ENCODE peak calls at places on chromosomes 7 and 10, in five cellular contexts. B is stomach, A is AG04450, C is left ventricle myocardium inferior, M is OCI-LY7. X is an unnamed sample.

GRCh38 chr10:51789903-51790302 is 90.5 kb upstream of the CSTF2T start:
- DNase-seq in M (no peak), B (no peak), A (no peak), C (no peak), X (no peak)

GRCh38 chr7:22875475-22875874 is 52.8 kb upstream of the TOMM7 start:
- DNase-seq in B (no peak), M (no peak), C (no peak), A (no peak), X (no peak)

GRCh38 chr7:27066148-27066547 is 29.7 kb downstream of the HOXA1 start:
- DNase-seq in A (no peak), M (no peak), B (no peak), C (no peak), X (no peak)

GRCh38 chr7:128343554-128344430 is at the start of gene RBM28:
- DNase-seq in C (peak), M (peak), A (peak), B (peak), X (peak)

GRCh38 chr10:59817806-59818205 is 64.6 kb upstream of the MRLN start:
- DNase-seq in C (no peak), B (no peak), M (no peak), A (no peak), X (no peak)

GRCh38 chr10:110496553-110497437 is 912 bp upstream of the DUSP5 start:
- DNase-seq in C (no peak), A (no peak), B (no peak), M (no peak), X (no peak)

GRCh38 chr7:29993169-29993568 is 3.6 kb upstream of the SCRN1 start:
- DNase-seq in A (no peak), B (no peak), M (no peak), C (no peak), X (no peak)

GRCh38 chr10:46091080-46091833 is 45.2 kb upstream of the MSMB start:
- DNase-seq in A (no peak), B (no peak), M (peak), C (no peak), X (peak)

GRCh38 chr10:35316346-35316967 is 19.9 kb upstream of the CCNY start:
- DNase-seq in A (no peak), C (no peak), B (no peak), M (no peak), X (no peak)

GRCh38 chr7:134966691-134967090 is 19.6 kb upstream of the AGBL3 start:
- DNase-seq in A (no peak), M (no peak), C (no peak), B (no peak), X (no peak)

GRCh38 chr10:30812018-30812851 is 182.7 kb upstream of the LYZL2 start:
- DNase-seq in B (no peak), M (no peak), C (peak), A (peak), X (peak)

GRCh38 chr10:110323503-110323902 is 18.8 kb upstream of the SMNDC1 start:
- DNase-seq in M (no peak), C (no peak), B (no peak), A (peak), X (no peak)

GRCh38 chr10:123331438-123331837 is 177.2 kb downstream of the BUB3 start:
- DNase-seq in M (no peak), C (no peak), B (no peak), A (no peak), X (no peak)

GRCh38 chr7:129162732-129163131 is 18.2 kb downstream of the TSPAN33 start:
- DNase-seq in M (no peak), B (no peak), A (no peak), C (no peak), X (no peak)

GRCh38 chr10:48623607-48624132 is 18.8 kb upstream of the ARHGAP22 start:
- DNase-seq in B (no peak), M (no peak), A (no peak), C (no peak), X (no peak)

GRCh38 chr7:36455646-36456045 is 66.0 kb downstream of the ANLN start:
- DNase-seq in A (no peak), C (no peak), M (no peak), B (no peak), X (no peak)

GRCh38 chr7:107907790-107908189 is 16.8 kb downstream of the DLD start:
- DNase-seq in B (no peak), M (no peak), A (no peak), C (no peak), X (no peak)

GRCh38 chr10:30219977-30220751 is 128.9 kb downstream of the MTPAP start:
- DNase-seq in C (no peak), M (peak), A (no peak), B (no peak), X (no peak)

GRCh38 chr10:70430489-70431445 is 10.7 kb downstream of the NODAL start:
- DNase-seq in A (peak), C (peak), M (no peak), B (peak), X (no peak)

GRCh38 chr10:58641095-58641531 is 128.4 kb downstream of the BICC1 start:
- DNase-seq in A (peak), C (no peak), M (no peak), B (no peak), X (no peak)

GRCh38 chr7:19773361-19773760 is at the start of gene TMEM196:
- DNase-seq in A (no peak), C (no peak), B (no peak), M (no peak), X (peak)

GRCh38 chr7:155610633-155611193 is 33.7 kb upstream of the RBM33 start:
- DNase-seq in C (no peak), B (no peak), M (no peak), A (no peak), X (no peak)

GRCh38 chr10:132248455-132249231 is 59.1 kb downstream of the STK32C start:
- DNase-seq in M (peak), C (no peak), B (peak), A (no peak), X (peak)

GRCh38 chr7:2138146-2138765 is 94.5 kb downstream of the MAD1L1 start:
- DNase-seq in C (no peak), B (no peak), A (no peak), M (no peak), X (peak)

GRCh38 chr7:100801833-100802568 is 25.3 kb downstream of the EPHB4 start:
- DNase-seq in M (no peak), A (peak), C (peak), B (peak), X (no peak)

GRCh38 chr10:96322275-96322674 is 18.0 kb downstream of the DNTT start:
- DNase-seq in C (no peak), A (no peak), B (no peak), M (no peak), X (no peak)

GRCh38 chr10:32948451-32948850 is 9.6 kb downstream of the ITGB1 start:
- DNase-seq in A (no peak), M (no peak), C (no peak), B (no peak), X (peak)

GRCh38 chr7:3561908-3562307 is 260.9 kb downstream of the SDK1 start:
- DNase-seq in C (no peak), B (peak), M (no peak), A (no peak), X (no peak)

GRCh38 chr10:100877451-100877850 is 35.3 kb upstream of the SLF2 start:
- DNase-seq in B (no peak), C (no peak), M (no peak), A (no peak), X (no peak)

GRCh38 chr10:78155722-78156121 is 122.1 kb downstream of the RPS24 start:
- DNase-seq in B (no peak), A (no peak), C (no peak), M (no peak), X (no peak)
- TF ChIP-seq CTCF in B (no peak), A (no peak), C (no peak), M (no peak), X (no peak)

DNA sequence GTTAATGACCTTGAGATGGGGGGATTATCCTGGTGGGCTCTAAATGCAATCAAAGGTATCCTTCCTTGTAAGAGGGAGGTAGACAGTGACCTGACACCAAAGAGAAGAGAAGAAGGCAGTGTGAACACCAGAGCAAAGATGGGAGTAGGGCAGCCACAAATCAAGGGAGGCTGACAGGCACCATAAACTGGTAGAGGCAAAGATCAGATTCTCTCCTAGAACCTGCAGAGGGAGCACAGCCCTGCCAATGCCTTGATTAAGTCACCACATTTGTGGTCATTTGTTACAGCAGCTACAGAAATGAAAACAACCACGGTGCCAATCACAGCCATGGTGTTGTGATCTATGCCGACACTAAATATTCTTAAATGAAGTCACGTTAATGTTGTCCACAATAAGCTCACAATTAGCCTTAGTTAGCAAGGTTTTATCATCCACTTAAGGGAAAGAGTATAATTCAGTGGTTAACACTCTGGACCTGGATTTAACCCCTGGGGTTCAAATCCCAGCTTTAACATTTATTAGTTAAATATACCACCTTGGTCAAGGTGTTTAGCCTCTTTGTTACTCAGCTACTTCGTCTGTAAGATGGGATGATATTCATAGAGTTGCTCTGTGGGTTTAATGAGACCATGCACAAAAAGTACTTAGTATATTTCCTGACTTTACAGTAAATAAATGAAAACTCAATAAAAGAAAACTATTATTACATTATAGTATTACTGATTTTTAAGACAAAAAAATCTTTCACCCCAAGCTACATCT is 70.8 kb downstream of the SGMS1 start:
- DNase-seq in C (no peak), B (peak), M (peak), A (no peak), X (peak)
- TF ChIP-seq CTCF in C (peak), B (no peak), M (peak), A (peak), X (peak)

DNA sequence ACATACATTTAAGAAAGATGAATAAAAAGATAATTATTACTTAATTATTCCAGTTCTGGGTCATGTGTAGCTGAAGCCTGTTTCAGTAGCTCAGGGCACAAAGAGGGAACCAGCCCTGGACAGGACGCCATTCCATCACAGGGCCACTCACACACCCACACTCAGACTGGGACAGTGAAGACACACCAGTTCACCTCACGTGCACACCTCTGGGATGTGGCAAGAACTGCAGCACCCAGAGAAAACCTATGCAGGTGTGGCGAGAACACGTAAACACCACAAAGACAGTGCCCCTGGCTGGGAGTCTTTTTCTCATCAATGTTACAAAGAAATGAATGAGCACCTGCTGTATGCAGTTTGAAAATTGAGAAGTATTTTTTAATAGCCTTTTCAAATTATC is 1.6 kb upstream of the IDI1 start:
- DNase-seq in C (no peak), A (no peak), M (peak), B (no peak), X (peak)
- TF ChIP-seq CTCF in C (no peak), A (no peak), M (peak), B (no peak), X (no peak)

DNA sequence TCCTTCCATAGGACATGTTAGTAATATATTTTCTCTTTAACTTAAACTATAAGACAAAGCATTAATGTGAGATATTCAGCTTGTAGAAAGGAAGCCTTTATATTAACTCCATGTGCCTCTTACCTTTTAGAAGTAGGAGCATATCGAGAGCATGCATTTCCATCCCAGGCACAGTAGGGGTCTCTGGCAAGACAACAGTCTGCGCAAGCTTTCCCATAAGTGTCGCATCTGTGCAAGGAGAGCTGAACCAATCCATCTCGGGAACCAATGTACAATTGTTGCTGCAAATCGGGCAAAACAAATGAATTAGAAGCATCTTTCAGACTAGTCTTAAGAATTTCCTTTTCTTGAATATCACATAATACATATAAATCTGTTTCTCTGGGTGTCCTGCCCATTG is 171.9 kb downstream of the SEMA3D start:
- DNase-seq in A (no peak), B (no peak), C (no peak), M (no peak), X (no peak)
- TF ChIP-seq CTCF in A (peak), B (no peak), C (no peak), M (no peak), X (no peak)

DNA sequence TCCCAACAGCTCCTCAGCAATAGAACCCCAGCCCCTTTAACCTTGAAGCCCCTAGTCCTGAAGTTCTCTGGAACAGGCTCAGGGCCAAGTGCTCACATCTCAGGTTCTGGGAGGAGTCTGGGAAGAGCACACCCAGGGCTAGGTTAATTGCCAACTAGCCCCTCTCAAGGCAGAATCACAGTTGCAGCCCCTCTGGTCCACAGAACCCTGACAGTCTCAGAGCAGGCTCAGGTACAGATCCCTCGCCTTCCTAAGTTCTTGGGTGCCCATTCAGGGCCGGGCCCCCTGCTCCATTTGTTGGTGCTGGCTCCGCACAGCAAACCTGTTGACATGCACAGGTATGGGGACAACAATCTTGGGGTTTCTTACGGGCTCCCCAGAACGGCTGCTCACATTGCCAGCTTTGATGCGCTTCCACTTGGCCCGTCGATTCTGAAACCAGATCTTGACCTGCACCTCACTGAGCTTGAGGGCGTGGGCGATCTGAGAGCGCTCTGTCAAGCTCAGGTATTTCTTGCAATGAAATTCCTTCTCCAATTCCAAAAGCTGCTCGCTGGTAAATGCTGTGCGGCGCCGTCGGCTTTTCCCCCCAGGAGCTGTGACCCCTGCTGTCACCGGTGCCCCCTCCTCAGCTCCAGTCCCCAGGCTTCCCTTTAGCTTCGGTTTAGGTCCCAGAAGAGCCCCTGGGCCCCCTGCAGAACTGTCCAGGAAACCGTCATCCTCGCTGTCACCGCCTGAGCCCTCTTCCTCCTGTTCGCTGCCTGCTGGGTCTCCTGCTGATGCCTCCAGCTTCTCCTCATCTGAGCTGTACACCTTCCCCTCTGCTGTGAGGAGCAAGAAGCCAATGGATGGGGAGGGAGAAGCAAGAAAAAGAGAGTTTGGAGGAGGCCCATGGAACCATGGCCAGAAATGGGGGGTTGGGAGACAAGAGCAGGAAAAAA is 18.9 kb downstream of the GBX1 start:
- DNase-seq in C (no peak), M (no peak), A (no peak), B (peak), X (no peak)
- TF ChIP-seq CTCF in C (no peak), M (no peak), A (no peak), B (no peak), X (no peak)

GRCh38 chr7:12647364-12648219 is 39.8 kb upstream of the ARL4A start:
- DNase-seq in A (no peak), C (no peak), M (no peak), B (peak), X (no peak)
- TF ChIP-seq CTCF in A (no peak), C (no peak), M (no peak), B (no peak), X (no peak)

GRCh38 chr7:32204361-32205018 is 134.3 kb upstream of the PDE1C start:
- DNase-seq in A (peak), M (peak), B (peak), C (peak), X (peak)

GRCh38 chr7:32212321-32212720 is 142.1 kb upstream of the PDE1C start:
- DNase-seq in C (no peak), A (no peak), M (no peak), B (no peak), X (no peak)

GRCh38 chr7:32206488-32206887 is 136.3 kb upstream of the PDE1C start:
- DNase-seq in M (no peak), B (no peak), A (no peak), C (no peak), X (no peak)

GRCh38 chr7:32206987-32207386 is 136.8 kb upstream of the PDE1C start:
- DNase-seq in B (no peak), C (peak), M (no peak), A (no peak), X (no peak)
- TF ChIP-seq CTCF in B (no peak), C (peak), M (no peak), A (peak), X (no peak)

GRCh38 chr10:124647421-124648130 is 96.6 kb downstream of the FAM53B start:
- DNase-seq in A (no peak), M (peak), C (peak), B (peak), X (peak)
- TF ChIP-seq CTCF in A (peak), M (peak), C (peak), B (no peak), X (peak)

GRCh38 chr7:75971961-75972763 is 22.2 kb downstream of the TMEM120A start:
- DNase-seq in C (peak), A (no peak), B (no peak), M (no peak), X (no peak)
- TF ChIP-seq CTCF in C (peak), A (peak), B (no peak), M (no peak), X (no peak)

GRCh38 chr10:61994404-61995031 is 93.0 kb downstream of the ARID5B start:
- DNase-seq in A (no peak), M (no peak), B (no peak), C (no peak), X (no peak)
- TF ChIP-seq CTCF in A (no peak), M (no peak), B (no peak), C (no peak), X (no peak)

X was measured in activated CD8-positive, alpha-beta T cell treated with anti-CD3 and anti-CD28 coated beads for 36 hours.